ENCODE peak calls at places on chromosomes 7 and 10, in ten cellular contexts. E is spleen; S is neuronal stem cell; N is kidney; D is neural progenitor cell; U is CD8-positive, alpha-beta memory T cell; Z is hepatocyte; X is A673; V is SJSA1; T is right cardiac atrium. I is an unnamed sample.

GRCh38 chr10:108375691-108376090 is 1211.2 kb upstream of the SORCS1 start:
- DNase-seq in E (no peak), S (no peak), N (no peak), D (no peak), U (no peak), Z (no peak), X (no peak), V (no peak), T (no peak), I (no peak)

GRCh38 chr7:78225534-78225933 is 427.0 kb downstream of the PHTF2 start:
- DNase-seq in E (no peak), S (no peak), N (no peak), D (no peak), U (no peak), Z (no peak), X (no peak), V (no peak), T (no peak), I (no peak)

GRCh38 chr7:123208793-123209192 is 9.0 kb upstream of the SLC13A1 start:
- DNase-seq in E (no peak), S (no peak), N (no peak), D (peak; percentile 43), U (no peak), Z (peak; percentile 27), X (peak; percentile 42), V (no peak), T (no peak), I (peak; percentile 24)

GRCh38 chr10:5442056-5442989 is 30.0 kb downstream of the NET1 start:
- DNase-seq in E (no peak), S (no peak), N (no peak), D (peak; percentile 54), U (no peak), Z (peak; percentile 67), X (peak; percentile 51), V (peak; percentile 64), T (no peak), I (no peak)

GRCh38 chr10:100781145-100781665 is 35.8 kb downstream of the PAX2 start:
- DNase-seq in E (no peak), S (no peak), N (no peak), D (no peak), U (no peak), Z (no peak), X (no peak), V (no peak), T (no peak), I (no peak)

GRCh38 chr10:30645340-30645827 is 15.8 kb upstream of the LYZL2 start:
- DNase-seq in E (no peak), S (peak; percentile 24), N (no peak), D (peak; percentile 68), U (no peak), Z (peak; percentile 36), X (peak; percentile 7), V (no peak), T (peak; percentile 71), I (no peak)

GRCh38 chr7:103150192-103150591 is 1.3 kb upstream of the NAPEPLD start:
- DNase-seq in E (no peak), S (no peak), N (no peak), D (no peak), U (no peak), Z (peak; percentile 68), X (no peak), V (no peak), T (no peak), I (no peak)

GRCh38 chr10:21912583-21912982 is 90.9 kb downstream of the DNAJC1 start:
- DNase-seq in E (no peak), S (peak; percentile 17), N (no peak), D (peak; percentile 57), U (no peak), Z (no peak), X (no peak), V (no peak), T (no peak), I (no peak)

GRCh38 chr10:67606572-67606971 is 89.4 kb downstream of the CTNNA3 start:
- DNase-seq in E (no peak), S (no peak), N (no peak), D (no peak), U (no peak), Z (no peak), X (peak; percentile 39), V (peak; percentile 81), T (no peak), I (peak; percentile 11)

GRCh38 chr7:47190462-47190861 is 391.4 kb downstream of the TNS3 start:
- DNase-seq in E (no peak), S (no peak), N (no peak), D (no peak), U (no peak), Z (no peak), X (no peak), V (no peak), T (no peak), I (no peak)

GRCh38 chr7:126578338-126578737 is 674.4 kb downstream of the GRM8 start:
- DNase-seq in E (no peak), S (no peak), N (no peak), D (peak; percentile 26), U (no peak), Z (no peak), X (no peak), V (no peak), T (no peak), I (peak; percentile 92)

GRCh38 chr7:24505968-24506367 is 67.3 kb upstream of the PALS2 start:
- DNase-seq in E (no peak), S (no peak), N (no peak), D (no peak), U (no peak), Z (no peak), X (no peak), V (no peak), T (no peak), I (no peak)

GRCh38 chr7:56175086-56175760 is 59.0 kb upstream of the NUPR2 start:
- DNase-seq in E (peak; percentile 82), S (no peak), N (peak; percentile 72), D (no peak), U (no peak), Z (no peak), X (no peak), V (no peak), T (peak; percentile 71), I (no peak)

GRCh38 chr7:155202106-155202871 is 95.4 kb upstream of the INSIG1 start:
- DNase-seq in E (peak; percentile 78), S (no peak), N (no peak), D (no peak), U (no peak), Z (no peak), X (no peak), V (no peak), T (no peak), I (no peak)

GRCh38 chr7:41010967-41011366 is 691.9 kb downstream of the INHBA start:
- DNase-seq in E (no peak), S (no peak), N (no peak), D (no peak), U (no peak), Z (no peak), X (no peak), V (no peak), T (no peak), I (peak; percentile 41)

GRCh38 chr10:133012573-133013359 is 70.4 kb upstream of the CFAP46 start:
- DNase-seq in E (peak; percentile 89), S (no peak), N (peak; percentile 71), D (no peak), U (no peak), Z (no peak), X (no peak), V (no peak), T (peak; percentile 76), I (no peak)

DNA sequence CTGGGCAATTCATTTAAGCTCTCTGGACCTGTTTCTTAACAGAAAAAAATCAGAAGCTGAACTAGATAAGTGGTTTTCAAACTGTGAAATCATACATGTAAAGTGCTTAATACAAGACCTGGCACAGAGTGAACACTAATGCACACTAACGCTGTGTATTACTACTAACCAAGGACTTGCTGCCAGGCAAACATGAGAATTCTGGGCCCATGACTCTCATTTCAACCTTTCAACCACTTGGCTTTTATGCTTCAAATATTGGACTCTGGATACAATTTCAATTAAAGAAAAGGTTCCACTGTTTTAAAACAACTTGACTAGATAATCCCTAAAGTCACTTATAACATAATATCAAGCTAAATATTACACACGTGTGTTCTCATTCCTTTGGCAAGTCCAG is 73.4 kb downstream of the SRPK2 start:
- DNase-seq in E (no peak), S (no peak), N (no peak), D (no peak), U (no peak), Z (no peak), X (no peak), V (no peak), T (no peak), I (no peak)
- H3K27ac ChIP-seq in E (no peak overlapping the region), S (no peak overlapping the region), N (no peak overlapping the region), D (no peak overlapping the region), U (no peak overlapping the region), Z (no peak overlapping the region), X (no peak overlapping the region), V (no peak overlapping the region), T (no peak overlapping the region), I (no peak overlapping the region)

GRCh38 chr7:139828880-139829653 is at the start of gene TBXAS1:
- DNase-seq in E (peak; percentile 87), S (no peak), N (no peak), D (no peak), U (no peak), Z (peak; percentile 39), X (no peak), V (peak; percentile 27), T (no peak), I (no peak)
- H3K4me3 ChIP-seq in E (peak within 1 kb of the TSS; percentile 17), S (no peak within 1 kb of the TSS), N (peak within 1 kb of the TSS; percentile 20), D (no peak within 1 kb of the TSS), U (no peak within 1 kb of the TSS), Z (no peak within 1 kb of the TSS), X (no peak within 1 kb of the TSS), V (no peak within 1 kb of the TSS), T (peak within 1 kb of the TSS; percentile 2), I (no peak within 1 kb of the TSS)

DNA sequence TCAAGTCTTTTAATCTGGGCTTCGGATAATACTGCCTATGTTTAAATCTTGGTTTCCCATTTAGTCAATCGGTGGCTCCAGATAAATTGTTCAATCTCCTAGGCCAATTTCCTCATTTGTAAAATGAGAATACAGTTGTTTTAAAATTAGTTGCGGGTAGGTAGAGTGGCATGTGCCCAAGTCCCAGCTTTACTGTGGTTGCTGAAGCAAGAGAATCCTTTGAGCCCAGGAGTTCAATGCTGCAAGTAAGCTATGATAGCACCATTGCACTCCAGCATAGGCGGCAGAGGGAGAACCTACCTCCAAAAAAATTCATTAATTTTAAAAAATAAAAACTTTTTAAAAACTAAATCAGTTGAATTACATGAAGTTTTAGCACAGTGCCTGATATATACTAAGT is 7.3 kb downstream of the RNF216 start:
- DNase-seq in E (no peak), S (no peak), N (no peak), D (no peak), U (no peak), Z (no peak), X (no peak), V (no peak), T (no peak), I (peak; percentile 30)
- H3K4me1 ChIP-seq in E (peaks cover 11% of the 10 kb centered on the region), S (no peaks in the 10 kb centered on the region), N (no peaks in the 10 kb centered on the region), D (no peaks in the 10 kb centered on the region), U (peaks cover 56% of the 10 kb centered on the region), Z (peaks cover 2% of the 10 kb centered on the region), X (peaks cover 15% of the 10 kb centered on the region), V (peaks cover 54% of the 10 kb centered on the region), T (peaks cover 3% of the 10 kb centered on the region), I (peaks cover 16% of the 10 kb centered on the region)

DNA sequence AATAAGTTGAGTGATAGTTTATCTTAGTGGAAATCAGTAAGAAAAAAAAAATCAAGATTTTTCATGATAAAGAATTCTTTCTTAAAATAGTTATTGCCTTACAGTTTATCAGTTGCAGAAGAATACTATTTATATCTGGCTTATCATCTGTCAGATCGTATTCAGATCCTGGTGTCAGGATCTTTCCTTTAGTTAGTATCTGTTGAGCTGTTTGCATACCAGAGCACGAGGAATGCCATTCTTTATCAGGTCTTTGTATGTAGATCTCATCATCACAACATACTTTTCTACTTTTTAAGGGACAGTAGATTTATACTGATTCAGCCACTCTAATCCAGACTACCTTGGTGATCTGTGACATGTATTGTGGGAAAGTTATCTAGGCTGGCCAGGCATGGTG is 12.5 kb downstream of the ENO4 start:
- DNase-seq in E (no peak), S (no peak), N (no peak), D (no peak), U (no peak), Z (no peak), X (no peak), V (no peak), T (no peak), I (no peak)
- H3K27ac ChIP-seq in E (no peak overlapping the region), S (no peak overlapping the region), N (no peak overlapping the region), D (no peak overlapping the region), U (no peak overlapping the region), Z (no peak overlapping the region), X (no peak overlapping the region), V (no peak overlapping the region), T (no peak overlapping the region), I (no peak overlapping the region)